ENCODE peak calls at places on chromosomes 13 and 19, in five cellular contexts. L is SK-N-SH, T is HepG2, P is K562, J is GM12878. X is an unnamed sample.

GRCh38 chr13:30698023-30698422 is 37.3 kb upstream of the ALOX5AP start:
- DNase-seq in L (peak), T (no peak), P (no peak), J (no peak), X (no peak)

GRCh38 chr19:42942187-42942789 is 5.3 kb upstream of the PSG7 start:
- DNase-seq in L (no peak), T (peak), P (peak), J (no peak), X (no peak)

GRCh38 chr19:17095141-17095919 is 19.8 kb downstream of the MYO9B start:
- DNase-seq in L (no peak), T (no peak), P (no peak), J (no peak), X (no peak)

GRCh38 chr19:43798546-43799409 is 3.5 kb downstream of the LYPD5 start:
- DNase-seq in L (peak), T (no peak), P (peak), J (no peak), X (no peak)

GRCh38 chr13:112056284-112056727 is 10.6 kb upstream of the SOX1 start:
- DNase-seq in L (peak), T (no peak), P (no peak), J (no peak), X (peak)

GRCh38 chr13:57627663-57628062 is 3.9 kb upstream of the PCDH17 start:
- DNase-seq in L (peak), T (no peak), P (peak), J (no peak), X (peak)

GRCh38 chr19:18433039-18433691 is 4.8 kb downstream of the ISYNA1 start:
- DNase-seq in L (peak), T (no peak), P (peak), J (no peak), X (no peak)

GRCh38 chr13:87680298-87680697 is 9.1 kb downstream of the SLITRK5 start:
- DNase-seq in L (peak), T (no peak), P (no peak), J (no peak), X (no peak)

GRCh38 chr19:10332158-10332964 is 968 bp downstream of the RAVER1 start:
- DNase-seq in L (no peak), T (peak), P (peak), J (no peak), X (no peak)

GRCh38 chr13:46687810-46688209 is 109.2 kb downstream of the ESD start:
- DNase-seq in L (no peak), T (peak), P (peak), J (no peak), X (no peak)

GRCh38 chr13:94783489-94783888 is 71.1 kb upstream of the SOX21 start:
- DNase-seq in L (no peak), T (no peak), P (no peak), J (no peak), X (no peak)

GRCh38 chr13:98838776-98839175 is 86.3 kb upstream of the SLC15A1 start:
- DNase-seq in L (no peak), T (no peak), P (no peak), J (no peak), X (no peak)

GRCh38 chr19:29567366-29567915 is 38.6 kb upstream of the POP4 start:
- DNase-seq in L (no peak), T (no peak), P (no peak), J (no peak), X (no peak)

GRCh38 chr13:113863511-113864302 is at the start of gene GAS6:
- DNase-seq in L (peak), T (no peak), P (peak), J (no peak), X (peak)

GRCh38 chr19:925087-925911 is 536 bp upstream of the ARID3A start:
- DNase-seq in L (peak), T (peak), P (peak), J (no peak), X (peak)

GRCh38 chr19:16382775-16383543 is 58.3 kb downstream of the KLF2 start:
- DNase-seq in L (peak), T (peak), P (peak), J (no peak), X (peak)

GRCh38 chr13:42373048-42373812 is 101.3 kb downstream of the AKAP11 start:
- DNase-seq in L (no peak), T (no peak), P (no peak), J (no peak), X (no peak)

GRCh38 chr13:74847966-74848365 is 634.0 kb downstream of the TBC1D4 start:
- DNase-seq in L (no peak), T (no peak), P (no peak), J (no peak), X (no peak)

GRCh38 chr19:15453091-15453498 is 3.3 kb upstream of the WIZ start:
- DNase-seq in L (peak), T (no peak), P (no peak), J (no peak), X (no peak)

GRCh38 chr19:14052470-14052869 is 9.4 kb downstream of the PALM3 start:
- DNase-seq in L (no peak), T (no peak), P (no peak), J (no peak), X (no peak)

GRCh38 chr19:16386619-16387240 is 62.1 kb downstream of the KLF2 start:
- DNase-seq in L (peak), T (peak), P (peak), J (no peak), X (peak)

GRCh38 chr13:111566567-111566966 is 246.1 kb downstream of the TEX29 start:
- DNase-seq in L (no peak), T (no peak), P (no peak), J (no peak), X (no peak)

GRCh38 chr13:25733061-25733491 is 318.7 kb downstream of the SHISA2 start:
- DNase-seq in L (no peak), T (no peak), P (no peak), J (no peak), X (no peak)

GRCh38 chr19:13002389-13002898 is 7.2 kb downstream of the NFIX start:
- DNase-seq in L (peak), T (no peak), P (no peak), J (no peak), X (no peak)

GRCh38 chr13:23087884-23088283 is 92.9 kb upstream of the SGCG start:
- DNase-seq in L (peak), T (peak), P (peak), J (no peak), X (peak)

GRCh38 chr13:21717817-21718216 is 46.9 kb downstream of the FGF9 start:
- DNase-seq in L (no peak), T (no peak), P (no peak), J (no peak), X (no peak)

GRCh38 chr19:7288977-7289376 is 5.2 kb downstream of the INSR start:
- DNase-seq in L (peak), T (no peak), P (no peak), J (no peak), X (no peak)

GRCh38 chr19:7731218-7731595 is 703 bp downstream of the CLEC4G start:
- DNase-seq in L (no peak), T (no peak), P (no peak), J (no peak), X (no peak)

GRCh38 chr19:13363954-13364353 is 142.3 kb downstream of the CACNA1A start:
- DNase-seq in L (no peak), T (no peak), P (no peak), J (no peak), X (no peak)

GRCh38 chr19:17830567-17831418 is 9.5 kb upstream of the INSL3 start:
- DNase-seq in L (peak), T (no peak), P (peak), J (no peak), X (peak)

GRCh38 chr19:48724796-48725753 is 5.5 kb upstream of the MAMSTR start:
- DNase-seq in L (peak), T (no peak), P (peak), J (no peak), X (peak)

GRCh38 chr19:55157064-55157908 is at the start of gene TNNI3:
- DNase-seq in L (no peak), T (no peak), P (no peak), J (no peak), X (no peak)

GRCh38 chr19:53865918-53866696 is 1.6 kb upstream of the MYADM start:
- DNase-seq in L (peak), T (peak), P (peak), J (no peak), X (no peak)

GRCh38 chr13:39451301-39451700 is 151.7 kb downstream of the LHFPL6 start:
- DNase-seq in L (no peak), T (no peak), P (no peak), J (no peak), X (no peak)

DNA sequence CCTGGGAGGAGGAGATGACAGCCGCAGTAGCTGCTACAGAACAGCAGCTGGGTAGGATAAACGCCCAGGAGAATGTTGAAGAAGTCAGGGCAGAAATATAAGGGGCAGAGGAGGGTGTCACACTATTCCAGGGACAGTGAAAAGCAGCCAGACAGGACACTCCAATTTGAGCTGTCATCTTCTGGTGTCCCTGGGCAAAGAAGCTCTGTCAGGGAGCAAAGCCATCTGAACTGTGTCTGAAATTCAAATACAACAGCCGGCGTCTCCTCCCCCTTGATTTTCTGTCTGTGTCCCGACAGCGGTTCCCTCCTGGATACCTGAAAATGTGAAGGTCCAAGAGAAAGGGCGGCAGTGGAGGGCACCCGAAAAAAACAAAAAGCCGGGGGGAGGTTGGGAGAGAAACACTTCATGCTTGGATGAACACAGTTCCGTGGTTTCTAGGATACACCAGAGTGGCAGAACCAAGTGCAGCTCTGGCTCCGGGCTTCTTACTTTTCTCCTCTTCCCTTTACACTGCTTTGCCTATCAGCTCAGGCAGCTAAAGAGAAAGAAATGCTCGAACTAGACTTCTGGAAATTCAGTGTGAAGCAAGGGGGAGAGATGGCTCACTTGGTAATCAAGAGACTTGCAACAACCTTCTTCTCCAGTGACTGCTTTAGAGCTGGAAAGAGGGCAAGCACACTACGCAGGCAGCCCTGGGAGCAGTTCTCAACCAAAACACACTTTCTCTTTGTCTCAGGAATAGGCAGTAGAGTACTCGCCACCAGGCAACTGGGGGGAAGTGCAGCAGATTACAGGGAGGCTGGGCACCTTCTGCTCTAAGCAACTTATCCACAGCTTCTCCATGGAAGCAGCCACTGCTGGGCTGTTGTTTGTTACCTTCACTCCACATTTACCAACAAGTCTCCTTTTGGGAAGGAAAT is 465.6 kb downstream of the ITGBL1 start:
- DNase-seq in L (peak), T (no peak), P (no peak), J (no peak), X (no peak)
- TF ChIP-seq FOXM1 in L (no peak), T (no peak), P (no peak), J (no peak), X (no peak)

GRCh38 chr19:32570081-32570785 is 10.8 kb upstream of the PDCD5 start:
- DNase-seq in L (peak), T (peak), P (peak), J (no peak), X (peak)
- TF ChIP-seq FOXM1 in L (no peak), T (no peak), P (no peak), J (no peak), X (no peak)

DNA sequence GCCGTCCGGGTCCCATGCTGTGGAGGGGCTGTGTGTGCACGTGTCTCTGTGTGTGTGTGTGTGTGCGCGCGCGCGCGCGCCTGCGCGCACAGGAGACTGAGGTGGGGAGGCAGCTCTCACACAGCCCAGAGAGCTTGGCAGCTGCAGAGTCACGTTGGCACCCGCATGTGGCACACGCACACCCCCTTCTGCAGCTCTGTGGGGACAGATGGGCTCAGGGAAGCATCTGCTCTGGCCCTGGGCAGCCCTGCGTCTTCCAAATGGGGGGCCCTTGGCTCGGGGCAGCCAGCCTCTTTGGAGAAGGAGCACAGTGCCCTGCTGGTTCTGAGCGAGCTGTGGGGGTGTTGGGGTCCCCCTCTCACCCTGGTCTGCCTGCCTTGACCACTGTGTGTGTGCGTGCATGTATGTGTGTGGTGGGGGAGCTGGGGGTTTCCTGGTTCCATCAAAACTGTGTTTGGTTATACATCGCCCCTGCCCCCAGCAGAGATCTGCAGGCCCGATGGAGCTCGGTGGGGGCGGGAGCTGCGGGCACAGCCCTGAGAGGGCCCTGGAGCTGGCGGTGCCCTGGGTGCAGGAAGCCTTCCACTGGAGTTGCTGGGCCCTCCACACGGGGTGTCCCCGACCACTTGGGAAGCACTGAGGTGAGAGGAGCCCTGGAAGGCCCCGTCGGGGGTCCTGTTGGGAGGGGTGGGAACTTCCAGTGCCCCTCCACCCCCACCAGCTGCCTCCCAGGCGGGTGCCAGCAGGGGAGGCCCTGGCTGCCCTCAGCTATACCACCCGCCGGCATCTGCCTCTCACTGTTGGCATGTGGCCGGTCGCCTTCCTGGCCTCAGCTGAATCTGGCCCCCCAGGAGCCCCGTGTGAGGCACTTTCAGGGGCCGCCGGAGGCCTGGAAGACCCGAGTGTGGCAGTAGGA is 67.2 kb downstream of the KDM4B start:
- DNase-seq in L (no peak), T (no peak), P (no peak), J (no peak), X (no peak)
- TF ChIP-seq FOXM1 in L (no peak), T (no peak), P (no peak), J (no peak), X (no peak)

GRCh38 chr19:46723023-46723461 is 6.1 kb upstream of the PRKD2 start:
- DNase-seq in L (no peak), T (no peak), P (no peak), J (no peak), X (no peak)
- TF ChIP-seq FOXM1 in L (no peak), T (no peak), P (no peak), J (no peak), X (no peak)

GRCh38 chr19:35642798-35643254 is 1.3 kb downstream of the ETV2 start:
- DNase-seq in L (no peak), T (no peak), P (no peak), J (no peak), X (no peak)
- TF ChIP-seq FOXM1 in L (no peak), T (no peak), P (no peak), J (no peak), X (no peak)

GRCh38 chr19:46717716-46718143 is 816 bp upstream of the PRKD2 start:
- DNase-seq in L (no peak), T (no peak), P (no peak), J (no peak), X (no peak)

GRCh38 chr19:46718934-46719551 is 2.1 kb upstream of the PRKD2 start:
- DNase-seq in L (no peak), T (no peak), P (no peak), J (peak), X (no peak)

GRCh38 chr19:46719629-46720515 is 3.0 kb upstream of the PRKD2 start:
- DNase-seq in L (no peak), T (no peak), P (no peak), J (no peak), X (no peak)

GRCh38 chr19:46717034-46717715 is at the start of gene PRKD2:
- DNase-seq in L (peak), T (peak), P (peak), J (no peak), X (peak)

DNA sequence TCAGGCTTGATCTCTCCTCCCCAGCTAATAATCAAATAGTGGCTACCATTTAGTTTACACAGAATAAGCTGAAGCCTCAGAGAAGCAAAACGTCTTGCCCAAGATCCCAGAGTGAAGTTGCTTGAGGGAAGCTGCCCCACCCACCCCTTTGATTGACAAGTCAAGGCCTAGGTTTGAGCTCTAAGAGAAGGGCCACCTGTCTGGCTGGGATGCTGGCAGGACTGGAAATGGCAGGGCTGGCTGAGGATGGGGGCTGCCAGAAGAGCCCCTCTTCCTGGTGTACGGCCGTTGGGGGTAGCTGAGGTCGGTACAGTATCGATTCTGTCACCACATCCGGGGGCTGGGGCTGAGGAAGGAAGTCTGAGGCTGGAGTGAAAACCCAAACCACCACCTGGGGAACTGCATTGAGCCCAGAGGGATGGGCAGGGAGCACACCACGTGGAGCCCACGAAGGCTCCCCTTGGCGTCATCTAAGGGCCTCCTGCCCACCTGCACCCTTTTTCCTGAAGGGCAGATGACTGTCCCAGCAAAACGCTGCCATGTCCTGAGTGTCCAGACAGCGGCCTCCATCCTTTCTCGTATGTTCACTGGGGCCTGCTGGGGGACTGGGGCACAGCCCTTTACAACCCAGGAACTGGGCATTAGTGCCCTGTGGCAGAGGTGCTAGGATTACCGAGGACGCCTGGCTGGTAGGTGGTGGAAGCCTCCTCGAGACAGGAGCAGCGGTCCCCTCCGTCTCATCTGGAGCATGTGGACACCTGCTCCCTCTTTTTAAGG is 1.4 kb upstream of the PRKD2 start:
- DNase-seq in L (no peak), T (no peak), P (no peak), J (peak), X (no peak)
- TF ChIP-seq FOXM1 in L (no peak), T (no peak), P (no peak), J (no peak), X (no peak)

DNA sequence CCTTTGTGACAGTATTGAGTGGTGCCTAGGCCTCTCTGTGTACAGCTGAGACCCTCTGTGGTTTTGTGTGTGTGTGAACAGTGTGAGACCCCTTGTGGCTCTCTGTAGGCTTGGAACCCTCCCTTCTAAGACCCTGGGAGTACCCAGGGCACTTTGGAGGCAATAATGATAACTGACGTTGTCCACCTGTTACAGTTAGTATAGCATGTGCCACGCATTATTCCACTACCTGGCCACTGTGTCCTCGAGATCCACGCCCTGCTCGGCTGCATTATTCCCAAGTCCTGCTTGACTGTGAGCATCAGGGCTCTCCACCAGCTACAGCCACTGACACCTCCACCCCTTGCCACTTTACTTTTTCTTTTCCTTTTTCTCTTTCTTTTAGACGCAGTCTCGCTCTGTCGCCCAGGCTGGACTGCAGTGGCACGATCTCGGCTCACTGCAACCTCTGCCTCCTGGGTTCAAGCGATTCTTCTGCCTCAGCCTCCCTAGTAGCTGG is 2.0 kb downstream of the GRAMD1A start:
- DNase-seq in L (peak), T (no peak), P (no peak), J (no peak), X (no peak)
- TF ChIP-seq FOXM1 in L (no peak), T (no peak), P (no peak), J (no peak), X (no peak)

GRCh38 chr19:39308531-39309304 is 11.9 kb downstream of the LRFN1 start:
- DNase-seq in L (peak), T (no peak), P (peak), J (no peak), X (no peak)
- TF ChIP-seq FOXM1 in L (no peak), T (no peak), P (no peak), J (no peak), X (no peak)